ENCODE peak calls at places on chromosomes 7 and 10, in five cellular contexts. X is breast epithelium, A is IMR-90, N is esophagus squamous epithelium, K is uterus. L is an unnamed sample. For H3K9me3, the result is how much of the 10 kb centered on the place peaks cover.

GRCh38 chr7:12757443-12757842 is 70.0 kb downstream of the ARL4A start:
- DNase-seq in N (no peak), X (no peak), K (no peak), A (peak), L (no peak)

GRCh38 chr10:65342226-65342625 is 1583.6 kb upstream of the LRRTM3 start:
- DNase-seq in K (no peak), A (no peak), X (no peak), N (no peak), L (no peak)

GRCh38 chr7:4190021-4190981 is 491.8 kb upstream of the FOXK1 start:
- DNase-seq in K (no peak), N (no peak), A (no peak), X (no peak), L (peak)

GRCh38 chr7:118844748-118845147 is 620.2 kb downstream of the ANKRD7 start:
- DNase-seq in N (no peak), X (no peak), K (no peak), A (no peak), L (no peak)

GRCh38 chr7:149765399-149766121 is 7.8 kb downstream of the ZNF467 start:
- DNase-seq in N (no peak), K (no peak), X (no peak), A (no peak), L (no peak)

GRCh38 chr7:636396-636795 is 90.1 kb upstream of the DNAAF5 start:
- DNase-seq in N (no peak), X (peak), A (no peak), K (no peak), L (peak)

GRCh38 chr10:71307469-71308085 is 11.5 kb upstream of the SLC29A3 start:
- DNase-seq in N (no peak), A (no peak), K (no peak), X (no peak), L (no peak)

GRCh38 chr7:75639071-75639892 is 99.5 kb downstream of the HIP1 start:
- DNase-seq in X (no peak), A (peak), N (no peak), K (peak), L (peak)

GRCh38 chr10:45180507-45180906 is 134.9 kb downstream of the OR13A1 start:
- DNase-seq in A (no peak), X (no peak), K (no peak), N (no peak), L (no peak)

GRCh38 chr10:58475322-58476277 is 37.1 kb upstream of the BICC1 start:
- DNase-seq in A (peak), N (no peak), X (no peak), K (no peak), L (no peak)

GRCh38 chr10:129911451-129912160 is 52.5 kb downstream of the EBF3 start:
- DNase-seq in A (no peak), X (peak), K (no peak), N (no peak), L (no peak)

GRCh38 chr7:85522070-85522469 is 335.2 kb upstream of the SEMA3D start:
- DNase-seq in A (no peak), N (no peak), X (no peak), K (no peak), L (no peak)

GRCh38 chr7:45648671-45648995 is 74.5 kb downstream of the ADCY1 start:
- DNase-seq in K (no peak), N (no peak), A (no peak), X (no peak), L (no peak)

GRCh38 chr10:124539935-124540641 is 78.5 kb downstream of the LHPP start:
- DNase-seq in X (no peak), K (peak), N (no peak), A (peak), L (peak)

GRCh38 chr7:124686543-124687161 is 78.9 kb downstream of the GPR37 start:
- DNase-seq in A (no peak), K (no peak), X (no peak), N (no peak), L (no peak)

GRCh38 chr7:100163871-100164270 is 4.5 kb downstream of the GAL3ST4 start:
- DNase-seq in N (no peak), X (no peak), K (no peak), A (no peak), L (no peak)

GRCh38 chr7:92758796-92759431 is 77.5 kb downstream of the CDK6 start:
- DNase-seq in K (no peak), X (no peak), A (no peak), N (no peak), L (no peak)

GRCh38 chr7:36149694-36150452 is 3.2 kb upstream of the EEPD1 start:
- DNase-seq in K (no peak), N (no peak), A (no peak), X (no peak), L (no peak)

GRCh38 chr7:36109013-36109627 is 43.9 kb upstream of the EEPD1 start:
- DNase-seq in K (no peak), A (no peak), N (no peak), X (no peak), L (no peak)

GRCh38 chr7:130461256-130461655 is 20.4 kb upstream of the CEP41 start:
- DNase-seq in N (no peak), X (no peak), K (no peak), A (no peak), L (no peak)

GRCh38 chr7:16078076-16078952 is 343.0 kb downstream of the CRPPA start:
- DNase-seq in K (no peak), A (peak), N (no peak), X (no peak), L (peak)

GRCh38 chr7:14974688-14975087 is 72.1 kb upstream of the DGKB start:
- DNase-seq in N (no peak), A (no peak), K (no peak), X (no peak), L (no peak)

GRCh38 chr7:91267558-91267955 is 3.3 kb downstream of the FZD1 start:
- DNase-seq in X (no peak), N (no peak), A (peak), K (no peak), L (no peak)

GRCh38 chr7:50788393-50788792 is 5.7 kb upstream of the GRB10 start:
- DNase-seq in A (no peak), K (no peak), X (no peak), N (no peak), L (no peak)

GRCh38 chr7:157271315-157271990 is 65.4 kb upstream of the DNAJB6 start:
- DNase-seq in A (peak), N (no peak), X (no peak), K (no peak), L (no peak)

GRCh38 chr7:44277851-44278250 is 47.5 kb downstream of the CAMK2B start:
- DNase-seq in K (no peak), N (no peak), A (peak), X (peak), L (no peak)

GRCh38 chr10:59954296-59954695 is 47.9 kb upstream of the CCDC6 start:
- DNase-seq in A (peak), X (no peak), K (no peak), N (no peak), L (no peak)

GRCh38 chr10:38605153-38605661 is 511.1 kb downstream of the ZNF37A start:
- DNase-seq in N (no peak), K (no peak), A (no peak), X (no peak), L (no peak)
- H3K9me3 ChIP-seq in N (under half), K (under half), A (under half), X (under half), L (under half)

GRCh38 chr10:90985301-90985700 is 64.4 kb upstream of the ANKRD1 start:
- DNase-seq in X (no peak), K (no peak), A (no peak), N (no peak), L (no peak)
- TF ChIP-seq CTCF in X (no peak), K (no peak), A (no peak), N (no peak), L (no peak)

GRCh38 chr7:105277341-105277740 is 111.4 kb downstream of the SRPK2 start:
- DNase-seq in A (peak), X (no peak), N (no peak), K (no peak), L (peak)

GRCh38 chr7:105278565-105278964 is 110.2 kb downstream of the SRPK2 start:
- DNase-seq in A (no peak), X (no peak), N (no peak), K (no peak), L (no peak)

GRCh38 chr7:105281966-105282365 is 106.8 kb downstream of the SRPK2 start:
- DNase-seq in X (no peak), A (no peak), N (no peak), K (no peak), L (no peak)

GRCh38 chr7:105279688-105280007 is 109.1 kb downstream of the SRPK2 start:
- DNase-seq in N (no peak), K (no peak), A (no peak), X (no peak), L (no peak)

DNA sequence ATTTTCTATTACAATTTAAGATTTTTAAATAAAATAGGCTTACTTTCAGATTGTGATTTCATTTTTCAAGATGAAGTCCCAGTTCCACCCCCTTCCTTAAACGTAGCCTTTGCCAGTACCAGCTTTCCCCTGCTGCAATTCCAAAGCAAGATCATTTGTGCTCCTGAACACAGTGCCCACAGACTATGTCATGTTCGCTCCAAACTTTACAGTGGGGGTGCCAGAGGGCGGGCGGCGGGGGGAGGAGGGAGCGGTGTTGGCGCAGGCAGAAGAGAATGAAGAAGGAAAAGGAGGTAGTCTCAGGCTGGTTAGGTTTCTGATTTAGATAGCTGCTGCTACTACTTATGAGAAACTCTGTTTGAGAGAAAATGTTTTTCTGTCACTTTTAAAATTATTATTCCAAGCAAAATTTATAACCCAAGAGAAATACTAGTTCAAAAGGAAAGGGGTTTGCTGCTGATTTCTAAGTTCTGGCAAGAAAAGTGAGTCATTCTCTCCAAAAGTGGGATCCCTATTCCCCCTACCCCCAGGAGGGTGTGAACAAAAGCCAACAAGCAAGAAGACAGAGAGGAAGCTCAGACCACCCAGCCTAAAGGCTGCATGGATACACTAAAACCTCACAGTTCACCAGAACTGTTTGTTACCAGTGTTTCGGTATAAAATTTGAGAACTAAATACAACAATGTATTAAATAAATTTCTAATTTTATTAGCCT is 109.6 kb downstream of the SRPK2 start:
- DNase-seq in X (no peak), A (no peak), K (no peak), N (no peak), L (no peak)
- TF ChIP-seq POLR2A in X (no peak), A (no peak), K (no peak), N (no peak), L (no peak)

GRCh38 chr10:133442967-133443924 is 10.5 kb upstream of the SCART1 start:
- DNase-seq in K (no peak), X (peak), N (no peak), A (no peak), L (no peak)
- H3K9me3 ChIP-seq in K (under half), X (under half), N (under half), A (under half), L (under half)

GRCh38 chr7:134400859-134401258 is 58.0 kb downstream of the AKR1B1 start:
- DNase-seq in N (no peak), A (no peak), X (no peak), K (no peak), L (no peak)

GRCh38 chr7:134403062-134403461 is 55.8 kb downstream of the AKR1B1 start:
- DNase-seq in N (no peak), K (no peak), X (no peak), A (no peak), L (no peak)

GRCh38 chr7:134405299-134405698 is 53.6 kb downstream of the AKR1B1 start:
- DNase-seq in N (no peak), A (no peak), K (no peak), X (no peak), L (no peak)

DNA sequence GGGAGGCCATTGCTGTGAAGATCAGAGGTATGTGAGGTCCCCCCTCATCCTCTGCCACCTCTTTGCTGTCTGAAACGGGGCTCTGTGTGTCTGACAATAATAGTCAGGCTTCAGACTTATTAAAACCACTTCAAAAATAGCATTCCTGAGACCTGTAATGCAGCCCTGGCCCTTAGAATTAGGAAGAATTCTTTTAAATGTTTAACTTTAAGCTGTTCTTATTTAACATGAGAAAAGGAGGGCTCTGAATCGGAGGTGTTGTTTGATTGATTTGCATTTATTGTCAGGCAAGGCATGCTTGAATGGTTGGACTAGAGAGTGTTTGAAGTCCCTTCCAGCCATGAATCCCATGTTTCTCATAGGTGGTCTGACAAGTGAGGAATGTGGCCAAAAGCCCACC is 52.5 kb downstream of the AKR1B1 start:
- DNase-seq in N (no peak), X (no peak), A (no peak), K (no peak), L (no peak)
- TF ChIP-seq CTCF in N (no peak), X (no peak), A (no peak), K (no peak), L (no peak)

DNA sequence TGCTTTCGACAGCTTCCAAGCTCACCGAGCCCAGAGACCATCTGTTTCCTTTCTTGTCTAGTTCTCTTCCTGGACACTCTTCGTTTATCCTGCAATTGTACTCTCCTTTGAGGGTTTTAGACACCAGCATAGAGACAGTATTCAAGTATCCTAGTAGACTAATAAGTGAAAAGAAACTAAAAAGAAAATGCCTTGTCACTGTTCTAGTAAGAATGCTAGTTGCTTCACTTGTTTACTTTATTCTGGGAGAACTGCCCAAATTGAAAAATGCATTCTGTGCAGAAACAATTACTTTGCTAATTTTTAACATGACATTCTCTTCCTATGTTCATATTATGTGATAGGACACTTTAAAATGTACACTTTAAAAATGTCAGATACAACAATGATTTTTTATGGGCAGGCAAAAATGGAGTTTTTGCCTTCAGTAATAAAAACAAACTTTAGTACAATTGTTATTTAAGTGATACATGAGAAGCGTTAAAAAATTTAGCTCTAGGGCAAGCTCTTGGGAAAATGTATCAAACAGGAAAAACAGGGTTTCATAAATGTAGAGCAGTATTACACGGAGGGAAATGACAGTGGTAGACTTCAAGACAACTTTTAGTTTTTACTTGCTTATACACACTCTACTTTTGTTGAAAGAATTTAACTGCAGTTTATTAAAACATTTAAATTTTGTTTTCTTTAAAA is 1.3 kb downstream of the FHIP2A start:
- DNase-seq in N (no peak), K (no peak), A (peak), X (no peak), L (no peak)
- TF ChIP-seq POLR2A in N (no peak), K (no peak), A (peak), X (no peak), L (peak)

GRCh38 chr10:117533507-117534281 is 8.9 kb upstream of the EMX2 start:
- DNase-seq in N (no peak), K (peak), A (no peak), X (no peak), L (no peak)

GRCh38 chr10:117535045-117535751 is 7.3 kb upstream of the EMX2 start:
- DNase-seq in N (no peak), K (peak), A (no peak), X (no peak), L (no peak)

GRCh38 chr10:117532451-117533107 is 10.0 kb upstream of the EMX2 start:
- DNase-seq in N (no peak), A (no peak), X (no peak), K (peak), L (no peak)

GRCh38 chr10:117535752-117536358 is 6.7 kb upstream of the EMX2 start:
- DNase-seq in A (no peak), K (no peak), N (no peak), X (no peak), L (no peak)

GRCh38 chr10:117534321-117535044 is 8.1 kb upstream of the EMX2 start:
- DNase-seq in X (no peak), K (no peak), A (no peak), N (no peak), L (no peak)
- H3K9me3 ChIP-seq in X (under half), K (under half), A (under half), N (under half), L (under half)

GRCh38 chr7:71615017-71615416 is 483.1 kb downstream of the GALNT17 start:
- DNase-seq in N (no peak), A (no peak), X (no peak), K (no peak), L (no peak)
- TF ChIP-seq CTCF in N (no peak), A (no peak), X (no peak), K (no peak), L (no peak)

L was measured in body of pancreas.